ENCODE peak calls at places on chromosomes 7 and 10, in ten cellular contexts. I, T, Y, Z, M, D, K, H, Q and U are unnamed samples.
A peak's percentile ranks its signal among the peaks of the same experiment; 100 is the strongest.

GRCh38 chr10:7491949-7492659 is 81.3 kb upstream of the SFMBT2 start:
- DNase-seq in I (no peak), T (no peak), Y (no peak), Z (no peak), M (peak; percentile 51), D (no peak), K (no peak), H (peak; percentile 17), Q (no peak), U (no peak)

GRCh38 chr10:129773359-129773990 is 190.6 kb downstream of the EBF3 start:
- DNase-seq in I (no peak), T (no peak), Y (no peak), Z (no peak), M (no peak), D (no peak), K (no peak), H (no peak), Q (no peak), U (peak; percentile 46)

GRCh38 chr7:79292834-79293233 is 160.6 kb downstream of the MAGI2 start:
- DNase-seq in I (no peak), T (no peak), Y (no peak), Z (no peak), M (no peak), D (no peak), K (no peak), H (no peak), Q (no peak), U (no peak)

GRCh38 chr10:43960981-43961380 is 312.3 kb upstream of the ZNF32 start:
- DNase-seq in I (no peak), T (no peak), Y (no peak), Z (no peak), M (no peak), D (no peak), K (no peak), H (no peak), Q (no peak), U (no peak)

GRCh38 chr7:79268730-79269129 is 184.7 kb downstream of the MAGI2 start:
- DNase-seq in I (no peak), T (no peak), Y (no peak), Z (no peak), M (no peak), D (no peak), K (no peak), H (no peak), Q (no peak), U (no peak)

GRCh38 chr7:97495487-97495886 is 236.4 kb upstream of the TAC1 start:
- DNase-seq in I (no peak), T (no peak), Y (no peak), Z (no peak), M (no peak), D (no peak), K (no peak), H (no peak), Q (no peak), U (no peak)

GRCh38 chr7:45595809-45596664 is 21.9 kb downstream of the ADCY1 start:
- DNase-seq in I (no peak), T (no peak), Y (no peak), Z (no peak), M (no peak), D (no peak), K (no peak), H (no peak), Q (no peak), U (peak; percentile 49)

GRCh38 chr10:132036153-132036886 is 29.4 kb upstream of the JAKMIP3 start:
- DNase-seq in I (no peak), T (peak; percentile 64), Y (no peak), Z (no peak), M (no peak), D (no peak), K (no peak), H (no peak), Q (no peak), U (peak; percentile 66)